ENCODE peak calls at places on chromosomes 2 and 18, in five cellular contexts. Q is neuronal stem cell, M is IMR-90, L is mesendoderm, V is H9. Z is an unnamed sample.
A peak's percentile ranks its signal among the peaks of the same experiment; 100 is the strongest.

GRCh38 chr2:1594281-1595171 is 149.8 kb downstream of the PXDN start:
- DNase-seq in V (peak; percentile 38), Q (no peak), L (no peak), M (no peak), Z (no peak)

GRCh38 chr18:76756491-76757288 is 65.7 kb upstream of the ZNF236 start:
- DNase-seq in Q (no peak), M (no peak), L (no peak), V (no peak), Z (no peak)

GRCh38 chr2:203610558-203610957 is 75.5 kb upstream of the RAPH1 start:
- DNase-seq in V (no peak), Q (no peak), M (no peak), L (no peak), Z (no peak)

GRCh38 chr2:152405206-152406118 is 70.5 kb downstream of the FMNL2 start:
- DNase-seq in L (peak; percentile 88), Q (no peak), M (peak; percentile 42), V (no peak), Z (peak; percentile 64)

GRCh38 chr2:237549216-237550056 is 16.9 kb upstream of the PRLH start:
- DNase-seq in L (no peak), M (no peak), Q (no peak), V (no peak), Z (no peak)

GRCh38 chr2:101574622-101575021 is 99.7 kb upstream of the RFX8 start:
- DNase-seq in Q (no peak), L (peak; percentile 24), M (no peak), V (no peak), Z (no peak)

GRCh38 chr2:204280239-204280638 is 265.0 kb upstream of the PARD3B start:
- DNase-seq in V (no peak), M (no peak), Q (no peak), L (peak; percentile 88), Z (peak; percentile 18)

GRCh38 chr18:3458952-3459853 is 9.2 kb downstream of the TGIF1 start:
- DNase-seq in V (no peak), M (peak; percentile 74), L (no peak), Q (no peak), Z (peak; percentile 65)

GRCh38 chr2:43212931-43213330 is 13.5 kb downstream of the ZFP36L2 start:
- DNase-seq in V (no peak), M (no peak), L (no peak), Q (no peak), Z (no peak)

GRCh38 chr2:60368437-60368836 is 185.0 kb downstream of the BCL11A start:
- DNase-seq in V (peak; percentile 14), M (no peak), L (no peak), Q (no peak), Z (no peak)

GRCh38 chr2:236367791-236368289 is 103.6 kb upstream of the ASB18 start:
- DNase-seq in L (no peak), V (peak; percentile 10), M (no peak), Q (no peak), Z (no peak)

GRCh38 chr2:233228414-233228813 is 23.1 kb upstream of the ATG16L1 start:
- DNase-seq in M (no peak), V (no peak), Q (no peak), L (no peak), Z (no peak)

GRCh38 chr2:108243566-108243965 is 3.8 kb downstream of the SULT1C3 start:
- DNase-seq in L (no peak), V (no peak), Q (no peak), M (no peak), Z (no peak)

GRCh38 chr2:69831354-69831905 is 2.0 kb downstream of the GMCL1 start:
- DNase-seq in M (no peak), Q (no peak), L (no peak), V (no peak), Z (no peak)

GRCh38 chr2:69829243-69830044 is at the start of gene GMCL1:
- DNase-seq in Q (peak; percentile 97), M (peak; percentile 94), L (peak; percentile 98), V (peak; percentile 97), Z (peak; percentile 96)

GRCh38 chr2:69828913-69829242 is 582 bp upstream of the GMCL1 start:
- DNase-seq in V (no peak), L (no peak), Q (no peak), M (no peak), Z (no peak)

GRCh38 chr2:69827796-69828540 is 1.5 kb upstream of the GMCL1 start:
- DNase-seq in L (no peak), M (no peak), V (no peak), Q (no peak), Z (no peak)

GRCh38 chr2:69830045-69830905 is 815 bp downstream of the GMCL1 start:
- DNase-seq in Q (no peak), L (peak; percentile 46), V (peak; percentile 36), M (no peak), Z (peak; percentile 77)
- H3K18ac ChIP-seq in Q (peak overlapping the region; percentile 96), L (no peak overlapping the region), V (peak overlapping the region; percentile 64), M (no peak overlapping the region), Z (peak overlapping the region; percentile 84)

GRCh38 chr18:46156124-46156745 is 52.0 kb downstream of the HAUS1 start:
- DNase-seq in V (no peak), Q (no peak), L (no peak), M (no peak), Z (no peak)

GRCh38 chr18:46148810-46149209 is 44.6 kb downstream of the HAUS1 start:
- DNase-seq in M (peak; percentile 59), L (peak; percentile 88), V (peak; percentile 76), Q (peak; percentile 56), Z (peak; percentile 66)

GRCh38 chr18:46155652-46156051 is 51.5 kb downstream of the HAUS1 start:
- DNase-seq in Q (no peak), L (peak; percentile 95), V (no peak), M (peak; percentile 90), Z (peak; percentile 69)

GRCh38 chr18:46152808-46153617 is 48.8 kb downstream of the HAUS1 start:
- DNase-seq in Q (peak; percentile 23), L (peak; percentile 62), M (no peak), V (peak; percentile 58), Z (no peak)

DNA sequence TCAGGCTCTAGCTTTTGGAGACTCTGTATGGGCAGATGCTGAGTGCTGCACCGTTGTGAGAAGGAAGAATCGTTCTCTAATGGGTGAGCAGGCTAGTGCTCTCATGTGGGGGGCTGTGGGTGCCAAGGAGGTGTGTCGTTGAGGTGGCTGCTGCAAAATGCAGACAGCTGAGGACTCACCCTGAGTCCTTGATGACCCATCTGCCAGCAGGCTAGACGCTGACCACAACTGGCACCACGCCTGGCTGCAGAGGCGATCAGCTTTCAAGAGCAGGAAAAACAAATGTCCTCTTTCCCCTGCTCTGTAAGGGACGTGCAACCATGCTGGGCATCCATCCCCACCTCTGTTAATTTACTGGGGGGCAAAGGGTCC is 48.2 kb downstream of the HAUS1 start:
- DNase-seq in V (no peak), Q (no peak), M (peak; percentile 83), L (no peak), Z (peak; percentile 34)
- H2BK5ac ChIP-seq in V (no peak overlapping the region), Q (peak overlapping the region; percentile 5), M (peak overlapping the region; percentile 67), L (no peak overlapping the region), Z (no peak overlapping the region)

GRCh38 chr18:6414118-6414722 is 491 bp downstream of the L3MBTL4 start:
- DNase-seq in Q (no peak), M (no peak), L (peak; percentile 42), V (peak; percentile 42), Z (peak; percentile 33)
- H3K18ac ChIP-seq in Q (peak overlapping the region; percentile 93), M (no peak overlapping the region), L (peak overlapping the region; percentile 96), V (no peak overlapping the region), Z (peak overlapping the region; percentile 35)

DNA sequence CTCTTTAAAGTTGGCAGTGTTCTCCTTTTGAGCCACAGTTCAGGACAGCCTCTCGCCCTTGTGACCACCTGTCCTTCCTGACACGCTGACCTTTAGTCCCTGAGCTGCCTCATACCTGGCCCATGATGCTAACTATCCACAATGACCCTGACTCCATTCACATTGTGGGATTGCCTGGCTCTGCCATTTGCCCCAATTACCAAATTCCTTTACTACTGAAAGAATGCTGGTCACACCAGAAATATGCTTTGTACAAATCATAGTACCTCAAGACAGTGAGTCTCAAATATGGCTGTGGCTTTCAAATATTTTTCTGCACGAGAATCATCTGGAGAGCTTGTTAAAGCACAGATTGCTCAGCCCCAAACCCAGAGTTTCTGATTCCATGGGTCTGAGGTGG is 54.2 kb downstream of the LTBP1 start:
- DNase-seq in M (peak; percentile 80), V (no peak), L (no peak), Q (no peak), Z (no peak)
- H2BK5ac ChIP-seq in M (peak overlapping the region; percentile 80), V (no peak overlapping the region), L (no peak overlapping the region), Q (no peak overlapping the region), Z (no peak overlapping the region)

GRCh38 chr2:27212626-27213471 is 781 bp upstream of the SLC5A6 start:
- DNase-seq in V (no peak), Q (no peak), M (peak; percentile 76), L (no peak), Z (peak; percentile 92)
- H3K18ac ChIP-seq in V (peak overlapping the region; percentile 88), Q (peak overlapping the region; percentile 96), M (peak overlapping the region; percentile 91), L (peak overlapping the region; percentile 98), Z (peak overlapping the region; percentile 100)

GRCh38 chr2:82797469-82797868 is 1661.6 kb downstream of the SUCLG1 start:
- DNase-seq in M (no peak), L (no peak), V (no peak), Q (no peak), Z (no peak)
- H2BK5ac ChIP-seq in M (no peak overlapping the region), L (no peak overlapping the region), V (no peak overlapping the region), Q (no peak overlapping the region), Z (no peak overlapping the region)

GRCh38 chr2:146138820-146139219 is 1618.9 kb upstream of the ZEB2 start:
- DNase-seq in M (no peak), Q (no peak), L (no peak), V (no peak), Z (no peak)
- H3K18ac ChIP-seq in M (no peak overlapping the region), Q (no peak overlapping the region), L (no peak overlapping the region), V (no peak overlapping the region), Z (no peak overlapping the region)

DNA sequence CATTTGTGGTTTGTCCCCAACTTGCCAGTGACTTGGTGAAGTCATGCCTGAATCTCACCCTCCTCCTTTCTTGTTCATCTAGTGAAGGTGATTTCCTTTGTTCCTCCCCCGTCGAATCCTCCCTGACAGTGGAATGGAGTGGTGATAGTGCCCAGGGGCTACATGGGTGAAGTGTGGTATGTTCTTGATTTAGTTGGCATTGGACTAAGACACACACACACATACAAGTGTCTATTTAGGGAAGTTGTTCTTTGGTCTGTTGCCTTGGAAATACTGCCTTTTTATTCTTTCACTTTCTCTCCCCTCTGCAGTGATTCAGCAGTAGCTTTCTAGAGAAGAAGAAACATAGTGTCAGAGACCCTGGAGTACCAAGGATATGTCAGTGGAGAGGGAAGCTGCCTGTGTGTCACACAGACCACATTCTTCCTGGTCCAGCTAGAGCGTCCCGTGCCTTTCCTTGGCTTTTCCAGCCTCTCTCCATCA is 10.9 kb downstream of the INPP4A start:
- DNase-seq in V (no peak), L (no peak), M (peak; percentile 64), Q (no peak), Z (peak; percentile 96)
- H2BK5ac ChIP-seq in V (no peak overlapping the region), L (no peak overlapping the region), M (peak overlapping the region; percentile 41), Q (no peak overlapping the region), Z (no peak overlapping the region)

GRCh38 chr2:219498280-219499057 is at the start of gene GMPPA:
- DNase-seq in M (peak; percentile 99), Q (peak; percentile 96), V (peak; percentile 99), L (peak; percentile 100), Z (peak; percentile 99)

GRCh38 chr2:219499058-219499307 is 292 bp downstream of the GMPPA start:
- DNase-seq in Q (no peak), M (no peak), L (no peak), V (no peak), Z (no peak)

GRCh38 chr2:219501441-219501840 is 2.8 kb downstream of the GMPPA start:
- DNase-seq in M (peak; percentile 12), L (no peak), Q (no peak), V (no peak), Z (no peak)

GRCh38 chr2:219499555-219499954 is 864 bp downstream of the GMPPA start:
- DNase-seq in Q (no peak), M (no peak), L (no peak), V (no peak), Z (no peak)

GRCh38 chr2:219500135-219500534 is 1.4 kb downstream of the GMPPA start:
- DNase-seq in M (peak; percentile 50), V (no peak), L (peak; percentile 78), Q (no peak), Z (peak; percentile 30)
- H3K18ac ChIP-seq in M (no peak overlapping the region), V (no peak overlapping the region), L (no peak overlapping the region), Q (no peak overlapping the region), Z (no peak overlapping the region)

Z was measured in mesenchymal stem cell.